ENCODE peak calls at places on chromosomes 6 and 20, in six cellular contexts. One of them, this sample, is unnamed.

GRCh38 chr20:56222201-56222600 is 26.3 kb upstream of the MC3R start:
- DNase-seq in GM10248: no peak
- DNase-seq in body of pancreas: no peak
- DNase-seq in left ventricle myocardium inferior: no peak
- DNase-seq in IMR-90: no peak
- DNase-seq in AG04450: no peak
- DNase-seq in this sample: no peak

GRCh38 chr6:99933129-99933528 is 60.9 kb downstream of the MCHR2 start:
- DNase-seq in GM10248: no peak
- DNase-seq in body of pancreas: no peak
- DNase-seq in left ventricle myocardium inferior: no peak
- DNase-seq in IMR-90: peak
- DNase-seq in AG04450: peak
- DNase-seq in this sample: no peak

GRCh38 chr20:20407891-20408805 is 40.2 kb downstream of the INSM1 start:
- DNase-seq in GM10248: no peak
- DNase-seq in body of pancreas: peak
- DNase-seq in left ventricle myocardium inferior: no peak
- DNase-seq in IMR-90: peak
- DNase-seq in AG04450: no peak
- DNase-seq in this sample: no peak

GRCh38 chr6:66961191-66961590 is 1254.2 kb upstream of the EYS start:
- DNase-seq in GM10248: no peak
- DNase-seq in body of pancreas: no peak
- DNase-seq in left ventricle myocardium inferior: no peak
- DNase-seq in IMR-90: no peak
- DNase-seq in AG04450: no peak
- DNase-seq in this sample: no peak

GRCh38 chr20:6407163-6407562 is 284.3 kb upstream of the FERMT1 start:
- DNase-seq in GM10248: no peak
- DNase-seq in body of pancreas: no peak
- DNase-seq in left ventricle myocardium inferior: no peak
- DNase-seq in IMR-90: peak
- DNase-seq in AG04450: no peak
- DNase-seq in this sample: no peak

GRCh38 chr6:105587349-105588115 is 184.7 kb upstream of the PREP start:
- DNase-seq in GM10248: no peak
- DNase-seq in body of pancreas: no peak
- DNase-seq in left ventricle myocardium inferior: no peak
- DNase-seq in IMR-90: peak
- DNase-seq in AG04450: no peak
- DNase-seq in this sample: no peak

GRCh38 chr20:36821964-36822437 is 48.4 kb upstream of the DSN1 start:
- DNase-seq in GM10248: no peak
- DNase-seq in body of pancreas: no peak
- DNase-seq in left ventricle myocardium inferior: no peak
- DNase-seq in IMR-90: no peak
- DNase-seq in AG04450: no peak
- DNase-seq in this sample: peak

GRCh38 chr20:59992531-59992930 is 34.3 kb downstream of the CDH26 start:
- DNase-seq in GM10248: no peak
- DNase-seq in body of pancreas: no peak
- DNase-seq in left ventricle myocardium inferior: no peak
- DNase-seq in IMR-90: peak
- DNase-seq in AG04450: no peak
- DNase-seq in this sample: no peak

GRCh38 chr6:124200661-124201060 is 397.0 kb downstream of the NKAIN2 start:
- DNase-seq in GM10248: no peak
- DNase-seq in body of pancreas: no peak
- DNase-seq in left ventricle myocardium inferior: no peak
- DNase-seq in IMR-90: no peak
- DNase-seq in AG04450: no peak
- DNase-seq in this sample: no peak

GRCh38 chr6:118283759-118284158 is 264.3 kb upstream of the PLN start:
- DNase-seq in GM10248: peak
- DNase-seq in body of pancreas: peak
- DNase-seq in left ventricle myocardium inferior: no peak
- DNase-seq in IMR-90: peak
- DNase-seq in AG04450: peak
- DNase-seq in this sample: peak

GRCh38 chr20:21511485-21511849 is 2.4 kb downstream of the NKX2-2 start:
- DNase-seq in GM10248: peak
- DNase-seq in body of pancreas: no peak
- DNase-seq in left ventricle myocardium inferior: no peak
- DNase-seq in IMR-90: no peak
- DNase-seq in AG04450: no peak
- DNase-seq in this sample: no peak

GRCh38 chr6:129849456-129849855 is 11.7 kb downstream of the TMEM244 start:
- DNase-seq in GM10248: no peak
- DNase-seq in body of pancreas: no peak
- DNase-seq in left ventricle myocardium inferior: no peak
- DNase-seq in IMR-90: peak
- DNase-seq in AG04450: no peak
- DNase-seq in this sample: no peak

GRCh38 chr6:132132420-132132819 is 181.2 kb upstream of the CCN2 start:
- DNase-seq in GM10248: no peak
- DNase-seq in body of pancreas: no peak
- DNase-seq in left ventricle myocardium inferior: no peak
- DNase-seq in IMR-90: peak
- DNase-seq in AG04450: no peak
- DNase-seq in this sample: peak

GRCh38 chr6:72283571-72283970 is 338.3 kb upstream of the KCNQ5 start:
- DNase-seq in GM10248: no peak
- DNase-seq in body of pancreas: no peak
- DNase-seq in left ventricle myocardium inferior: no peak
- DNase-seq in IMR-90: no peak
- DNase-seq in AG04450: no peak
- DNase-seq in this sample: no peak

GRCh38 chr6:90295854-90296345 is 743 bp downstream of the BACH2 start:
- DNase-seq in GM10248: peak
- DNase-seq in body of pancreas: peak
- DNase-seq in left ventricle myocardium inferior: peak
- DNase-seq in IMR-90: peak
- DNase-seq in AG04450: peak
- DNase-seq in this sample: peak
- TF ChIP-seq CTCF in GM10248: no peak
- TF ChIP-seq CTCF in body of pancreas: peak
- TF ChIP-seq CTCF in left ventricle myocardium inferior: peak
- TF ChIP-seq CTCF in IMR-90: peak
- TF ChIP-seq CTCF in AG04450: peak
- TF ChIP-seq CTCF in this sample: no peak

GRCh38 chr20:43658723-43659419 is 8.0 kb upstream of the MYBL2 start:
- DNase-seq in GM10248: no peak
- DNase-seq in body of pancreas: no peak
- DNase-seq in left ventricle myocardium inferior: no peak
- DNase-seq in IMR-90: no peak
- DNase-seq in AG04450: no peak
- DNase-seq in this sample: no peak
- TF ChIP-seq CTCF in GM10248: no peak
- TF ChIP-seq CTCF in body of pancreas: no peak
- TF ChIP-seq CTCF in left ventricle myocardium inferior: no peak
- TF ChIP-seq CTCF in IMR-90: no peak
- TF ChIP-seq CTCF in AG04450: no peak
- TF ChIP-seq CTCF in this sample: no peak

DNA sequence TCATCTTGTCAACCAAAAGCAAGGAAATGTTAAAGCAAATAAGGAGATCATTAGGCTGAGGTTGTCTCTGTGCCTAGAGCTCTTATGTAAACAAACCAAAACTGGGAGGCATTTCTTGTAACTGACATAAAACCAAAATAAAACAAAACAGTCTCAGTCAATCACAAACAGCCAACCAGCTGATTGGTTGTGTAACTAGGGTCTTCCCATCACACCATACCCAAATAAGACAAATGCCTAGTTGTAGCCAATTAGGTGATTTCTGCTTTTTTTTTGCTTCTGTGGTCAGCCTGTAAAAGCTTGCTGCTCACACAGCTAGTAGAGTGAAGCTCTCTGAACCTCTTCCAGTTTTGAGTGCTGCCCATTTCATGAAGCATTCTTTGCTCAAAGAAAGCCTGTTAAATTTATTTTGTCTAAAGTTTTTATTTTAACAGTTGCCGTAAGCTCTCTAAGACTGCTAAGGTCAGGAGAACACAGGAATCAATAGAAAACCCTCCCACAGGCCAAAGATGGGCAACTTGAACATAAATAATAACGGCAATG is 8.9 kb upstream of the FITM2 start:
- DNase-seq in GM10248: no peak
- DNase-seq in body of pancreas: no peak
- DNase-seq in left ventricle myocardium inferior: no peak
- DNase-seq in IMR-90: no peak
- DNase-seq in AG04450: no peak
- DNase-seq in this sample: no peak
- TF ChIP-seq CTCF in GM10248: no peak
- TF ChIP-seq CTCF in body of pancreas: no peak
- TF ChIP-seq CTCF in left ventricle myocardium inferior: no peak
- TF ChIP-seq CTCF in IMR-90: no peak
- TF ChIP-seq CTCF in AG04450: no peak
- TF ChIP-seq CTCF in this sample: no peak

GRCh38 chr6:79441222-79441621 is 96.0 kb downstream of the LCA5 start:
- DNase-seq in GM10248: no peak
- DNase-seq in body of pancreas: no peak
- DNase-seq in left ventricle myocardium inferior: no peak
- DNase-seq in IMR-90: no peak
- DNase-seq in AG04450: no peak
- DNase-seq in this sample: no peak
- TF ChIP-seq CTCF in GM10248: no peak
- TF ChIP-seq CTCF in body of pancreas: no peak
- TF ChIP-seq CTCF in left ventricle myocardium inferior: no peak
- TF ChIP-seq CTCF in IMR-90: no peak
- TF ChIP-seq CTCF in AG04450: no peak
- TF ChIP-seq CTCF in this sample: no peak

DNA sequence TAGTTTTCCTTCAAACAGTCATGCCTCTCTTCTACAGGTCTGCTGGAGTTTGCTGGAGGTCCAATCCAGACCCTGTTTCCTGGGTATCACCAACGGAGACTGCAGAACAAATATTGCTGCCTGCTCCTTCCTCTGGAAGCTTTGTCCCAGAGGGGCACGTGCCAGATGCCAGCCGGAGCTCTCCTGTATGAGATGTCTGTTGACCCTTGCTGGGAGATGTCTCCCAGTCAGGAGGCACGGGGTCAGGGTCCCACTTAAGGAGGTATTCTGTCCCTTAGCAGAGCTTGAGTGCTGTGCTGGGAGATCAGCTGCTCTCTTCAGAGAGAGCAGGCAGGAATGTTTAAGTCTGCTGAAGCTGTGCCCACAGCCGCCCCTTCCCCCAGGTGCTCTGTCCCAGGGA is 666.9 kb downstream of the FRK start:
- DNase-seq in GM10248: no peak
- DNase-seq in body of pancreas: no peak
- DNase-seq in left ventricle myocardium inferior: no peak
- DNase-seq in IMR-90: no peak
- DNase-seq in AG04450: no peak
- DNase-seq in this sample: no peak
- TF ChIP-seq CTCF in GM10248: no peak
- TF ChIP-seq CTCF in body of pancreas: no peak
- TF ChIP-seq CTCF in left ventricle myocardium inferior: no peak
- TF ChIP-seq CTCF in IMR-90: no peak
- TF ChIP-seq CTCF in AG04450: no peak
- TF ChIP-seq CTCF in this sample: no peak